ENCODE peak calls at places on chromosomes 6 and 20, in eight cellular contexts. F is left ventricle myocardium superior, N is mesendoderm, I is head of caudate nucleus, P is naive B cell, A is K562, W is posterior cingulate gyrus, O is tibial nerve. S is an unnamed sample.

GRCh38 chr6:10809098-10809497 is 29.2 kb downstream of the MAK start:
- DNase-seq in F (no peak), N (peak; percentile 26), I (no peak), P (no peak), A (peak; percentile 23), W (no peak), O (no peak), S (no peak)

GRCh38 chr20:58825450-58825849 is 25.3 kb downstream of the GNAS-AS1 start:
- DNase-seq in F (no peak), N (no peak), I (no peak), P (no peak), A (no peak), W (no peak), O (no peak), S (no peak)

GRCh38 chr20:38196592-38196991 is 31.5 kb upstream of the TGM2 start:
- DNase-seq in F (peak; percentile 87), N (no peak), I (no peak), P (no peak), A (peak; percentile 71), W (no peak), O (peak; percentile 76), S (peak; percentile 93)

GRCh38 chr6:109961666-109962065 is 16.4 kb upstream of the GPR6 start:
- DNase-seq in F (no peak), N (no peak), I (no peak), P (no peak), A (no peak), W (no peak), O (no peak), S (peak; percentile 57)

GRCh38 chr6:39203398-39203797 is 25.9 kb downstream of the KCNK5 start:
- DNase-seq in F (no peak), N (no peak), I (no peak), P (no peak), A (no peak), W (no peak), O (no peak), S (no peak)

GRCh38 chr6:76633259-76633658 is 560.8 kb upstream of the IMPG1 start:
- DNase-seq in F (no peak), N (peak; percentile 57), I (no peak), P (no peak), A (no peak), W (no peak), O (no peak), S (peak; percentile 27)

GRCh38 chr6:110597754-110598153 is 121.3 kb upstream of the SLC22A16 start:
- DNase-seq in F (no peak), N (no peak), I (no peak), P (no peak), A (no peak), W (no peak), O (no peak), S (no peak)

GRCh38 chr20:63969851-63970713 is at the start of gene ZNF512B:
- DNase-seq in F (peak; percentile 84), N (peak; percentile 72), I (peak; percentile 72), P (peak; percentile 32), A (peak; percentile 84), W (peak; percentile 41), O (no peak), S (peak; percentile 80)

GRCh38 chr6:12010635-12011275 is 1.4 kb upstream of the HIVEP1 start:
- DNase-seq in F (peak; percentile 81), N (peak; percentile 91), I (peak; percentile 77), P (no peak), A (peak; percentile 71), W (peak; percentile 44), O (peak; percentile 63), S (peak; percentile 79)

GRCh38 chr6:71463061-71463460 is 174.4 kb downstream of the OGFRL1 start:
- DNase-seq in F (no peak), N (no peak), I (no peak), P (no peak), A (no peak), W (no peak), O (no peak), S (no peak)

GRCh38 chr6:56088641-56089040 is 158.7 kb downstream of the COL21A1 start:
- DNase-seq in F (no peak), N (no peak), I (no peak), P (no peak), A (no peak), W (no peak), O (no peak), S (no peak)

GRCh38 chr6:39867592-39867991 is 66.7 kb downstream of the MOCS1 start:
- DNase-seq in F (no peak), N (peak; percentile 57), I (no peak), P (no peak), A (no peak), W (no peak), O (no peak), S (no peak)

GRCh38 chr6:138231399-138231886 is 13.2 kb upstream of the PBOV1 start:
- DNase-seq in F (no peak), N (no peak), I (no peak), P (no peak), A (no peak), W (no peak), O (no peak), S (peak; percentile 36)

GRCh38 chr6:79373246-79373645 is 138.8 kb upstream of the HMGN3 start:
- DNase-seq in F (no peak), N (no peak), I (no peak), P (no peak), A (no peak), W (no peak), O (no peak), S (no peak)

GRCh38 chr6:89244237-89244985 is 27.3 kb upstream of the GABRR1 start:
- DNase-seq in F (no peak), N (no peak), I (no peak), P (no peak), A (no peak), W (no peak), O (no peak), S (no peak)

GRCh38 chr20:4726710-4727391 is 5.1 kb downstream of the PRND start:
- DNase-seq in F (no peak), N (peak; percentile 23), I (no peak), P (peak; percentile 77), A (no peak), W (no peak), O (peak; percentile 36), S (peak; percentile 72)

GRCh38 chr6:118298476-118298875 is 249.6 kb upstream of the PLN start:
- DNase-seq in F (no peak), N (no peak), I (no peak), P (no peak), A (no peak), W (no peak), O (no peak), S (no peak)

GRCh38 chr20:12557224-12557623 is 451.5 kb upstream of the SPTLC3 start:
- DNase-seq in F (no peak), N (no peak), I (no peak), P (no peak), A (no peak), W (no peak), O (no peak), S (no peak)

GRCh38 chr6:155126727-155127439 is 131.8 kb downstream of the TIAM2 start:
- DNase-seq in F (no peak), N (peak; percentile 88), I (no peak), P (no peak), A (peak; percentile 35), W (no peak), O (no peak), S (peak; percentile 82)

GRCh38 chr20:20603339-20603990 is 109.0 kb downstream of the RALGAPA2 start:
- DNase-seq in F (no peak), N (no peak), I (no peak), P (no peak), A (no peak), W (no peak), O (no peak), S (no peak)

GRCh38 chr6:118174071-118174470 is 267.0 kb downstream of the SLC35F1 start:
- DNase-seq in F (no peak), N (no peak), I (no peak), P (no peak), A (no peak), W (no peak), O (no peak), S (no peak)

GRCh38 chr6:87029711-87030314 is 65.1 kb downstream of the CGA start:
- DNase-seq in F (no peak), N (peak; percentile 15), I (peak; percentile 36), P (peak; percentile 7), A (peak; percentile 60), W (no peak), O (peak; percentile 33), S (peak; percentile 70)

GRCh38 chr6:96704713-96705112 is 132.6 kb downstream of the GPR63 start:
- DNase-seq in F (no peak), N (no peak), I (no peak), P (no peak), A (no peak), W (no peak), O (no peak), S (no peak)

GRCh38 chr20:51586005-51586440 is 43.5 kb upstream of the NFATC2 start:
- DNase-seq in F (no peak), N (peak; percentile 90), I (no peak), P (no peak), A (no peak), W (no peak), O (no peak), S (peak; percentile 92)

GRCh38 chr6:124995131-124995530 is 32.9 kb downstream of the RNF217 start:
- DNase-seq in F (no peak), N (no peak), I (no peak), P (no peak), A (no peak), W (no peak), O (no peak), S (peak; percentile 40)

GRCh38 chr6:111173946-111174345 is 86.6 kb downstream of the SLC16A10 start:
- DNase-seq in F (no peak), N (no peak), I (no peak), P (no peak), A (no peak), W (no peak), O (no peak), S (peak; percentile 11)

GRCh38 chr6:116010400-116011095 is 50.1 kb downstream of the FRK start:
- DNase-seq in F (peak; percentile 80), N (peak; percentile 72), I (peak; percentile 90), P (peak; percentile 44), A (peak; percentile 77), W (peak; percentile 33), O (peak; percentile 78), S (peak; percentile 80)

GRCh38 chr6:114007451-114007953 is 36.6 kb upstream of the HDAC2 start:
- DNase-seq in F (no peak), N (peak; percentile 58), I (no peak), P (no peak), A (no peak), W (no peak), O (no peak), S (peak; percentile 42)

GRCh38 chr6:167393731-167394130 is 68.8 kb downstream of the TTLL2 start:
- DNase-seq in F (no peak), N (no peak), I (no peak), P (no peak), A (no peak), W (no peak), O (no peak), S (no peak)

GRCh38 chr6:137102851-137103492 is 58.2 kb upstream of the IL20RA start:
- DNase-seq in F (no peak), N (peak; percentile 25), I (no peak), P (peak; percentile 85), A (no peak), W (no peak), O (no peak), S (no peak)

GRCh38 chr6:41571066-41571780 is 25.0 kb downstream of the FOXP4 start:
- DNase-seq in F (no peak), N (no peak), I (no peak), P (no peak), A (no peak), W (no peak), O (no peak), S (peak; percentile 32)

GRCh38 chr6:10520468-10520867 is 683 bp upstream of the GCNT2 start:
- DNase-seq in F (no peak), N (peak; percentile 61), I (no peak), P (no peak), A (no peak), W (no peak), O (no peak), S (peak; percentile 74)

GRCh38 chr6:106761160-106761559 is 131.8 kb downstream of the QRSL1 start:
- DNase-seq in F (no peak), N (no peak), I (no peak), P (no peak), A (no peak), W (no peak), O (no peak), S (no peak)

GRCh38 chr20:23928788-23929187 is 49.2 kb upstream of the CST5 start:
- DNase-seq in F (no peak), N (peak; percentile 10), I (no peak), P (no peak), A (peak; percentile 44), W (no peak), O (no peak), S (no peak)

S was measured in ELR.